ENCODE peak calls at places on chromosome 21, in nine cellular contexts. One of them, this sample, is unnamed.

GRCh38 chr21:44834951-44835646 is 17.2 kb upstream of the SUMO3 start:
- DNase-seq in fibroblast of the conjunctiva: no peak
- DNase-seq in T-cell: no peak
- DNase-seq in Right ventricle myocardium superior: no peak
- DNase-seq in stimulated activated naive B cell treated with anti-CD40 and anti-IgM and Interleukin-4, amounts not matched to agents 10 μg/mL and 1 μg/mL and 100 μg/mL, for 72 hours: no peak
- DNase-seq in stimulated activated CD8-positive, alpha-beta memory T cell treated with anti-CD3 and anti-CD28 coated beads, Interleukin-15, amount 100 ng/mL, for 4 hours: no peak
- DNase-seq in effector CD4-positive, alpha-beta T cell: no peak
- DNase-seq in lung: no peak
- DNase-seq in bronchial epithelial cell: no peak
- DNase-seq in this sample: no peak

GRCh38 chr21:27423906-27424595 is 457.2 kb upstream of the ADAMTS5 start:
- DNase-seq in fibroblast of the conjunctiva: no peak
- DNase-seq in T-cell: no peak
- DNase-seq in Right ventricle myocardium superior: no peak
- DNase-seq in stimulated activated naive B cell treated with anti-CD40 and anti-IgM and Interleukin-4, amounts not matched to agents 10 μg/mL and 1 μg/mL and 100 μg/mL, for 72 hours: no peak
- DNase-seq in stimulated activated CD8-positive, alpha-beta memory T cell treated with anti-CD3 and anti-CD28 coated beads, Interleukin-15, amount 100 ng/mL, for 4 hours: no peak
- DNase-seq in effector CD4-positive, alpha-beta T cell: no peak
- DNase-seq in lung: no peak
- DNase-seq in bronchial epithelial cell: peak
- DNase-seq in this sample: peak

GRCh38 chr21:46054447-46054846 is 43.5 kb upstream of the COL6A2 start:
- DNase-seq in fibroblast of the conjunctiva: peak
- DNase-seq in T-cell: no peak
- DNase-seq in Right ventricle myocardium superior: no peak
- DNase-seq in stimulated activated naive B cell treated with anti-CD40 and anti-IgM and Interleukin-4, amounts not matched to agents 10 μg/mL and 1 μg/mL and 100 μg/mL, for 72 hours: no peak
- DNase-seq in stimulated activated CD8-positive, alpha-beta memory T cell treated with anti-CD3 and anti-CD28 coated beads, Interleukin-15, amount 100 ng/mL, for 4 hours: no peak
- DNase-seq in effector CD4-positive, alpha-beta T cell: no peak
- DNase-seq in lung: no peak
- DNase-seq in bronchial epithelial cell: no peak
- DNase-seq in this sample: no peak

GRCh38 chr21:38840456-38841129 is 34.9 kb downstream of the ETS2 start:
- DNase-seq in fibroblast of the conjunctiva: no peak
- DNase-seq in T-cell: no peak
- DNase-seq in Right ventricle myocardium superior: no peak
- DNase-seq in stimulated activated naive B cell treated with anti-CD40 and anti-IgM and Interleukin-4, amounts not matched to agents 10 μg/mL and 1 μg/mL and 100 μg/mL, for 72 hours: no peak
- DNase-seq in stimulated activated CD8-positive, alpha-beta memory T cell treated with anti-CD3 and anti-CD28 coated beads, Interleukin-15, amount 100 ng/mL, for 4 hours: no peak
- DNase-seq in effector CD4-positive, alpha-beta T cell: no peak
- DNase-seq in lung: no peak
- DNase-seq in bronchial epithelial cell: no peak
- DNase-seq in this sample: no peak

GRCh38 chr21:18218331-18218730 is 26.3 kb upstream of the CHODL start:
- DNase-seq in fibroblast of the conjunctiva: no peak
- DNase-seq in T-cell: no peak
- DNase-seq in Right ventricle myocardium superior: no peak
- DNase-seq in stimulated activated naive B cell treated with anti-CD40 and anti-IgM and Interleukin-4, amounts not matched to agents 10 μg/mL and 1 μg/mL and 100 μg/mL, for 72 hours: no peak
- DNase-seq in stimulated activated CD8-positive, alpha-beta memory T cell treated with anti-CD3 and anti-CD28 coated beads, Interleukin-15, amount 100 ng/mL, for 4 hours: no peak
- DNase-seq in effector CD4-positive, alpha-beta T cell: no peak
- DNase-seq in lung: no peak
- DNase-seq in bronchial epithelial cell: no peak
- DNase-seq in this sample: no peak

GRCh38 chr21:42609806-42610205 is 43.6 kb upstream of the PDE9A start:
- DNase-seq in fibroblast of the conjunctiva: no peak
- DNase-seq in T-cell: no peak
- DNase-seq in Right ventricle myocardium superior: no peak
- DNase-seq in stimulated activated naive B cell treated with anti-CD40 and anti-IgM and Interleukin-4, amounts not matched to agents 10 μg/mL and 1 μg/mL and 100 μg/mL, for 72 hours: peak
- DNase-seq in stimulated activated CD8-positive, alpha-beta memory T cell treated with anti-CD3 and anti-CD28 coated beads, Interleukin-15, amount 100 ng/mL, for 4 hours: no peak
- DNase-seq in effector CD4-positive, alpha-beta T cell: no peak
- DNase-seq in lung: no peak
- DNase-seq in bronchial epithelial cell: no peak
- DNase-seq in this sample: no peak

GRCh38 chr21:41627428-41627827 is 119.5 kb upstream of the TMPRSS2 start:
- DNase-seq in fibroblast of the conjunctiva: no peak
- DNase-seq in T-cell: no peak
- DNase-seq in Right ventricle myocardium superior: no peak
- DNase-seq in stimulated activated naive B cell treated with anti-CD40 and anti-IgM and Interleukin-4, amounts not matched to agents 10 μg/mL and 1 μg/mL and 100 μg/mL, for 72 hours: no peak
- DNase-seq in stimulated activated CD8-positive, alpha-beta memory T cell treated with anti-CD3 and anti-CD28 coated beads, Interleukin-15, amount 100 ng/mL, for 4 hours: no peak
- DNase-seq in effector CD4-positive, alpha-beta T cell: no peak
- DNase-seq in lung: no peak
- DNase-seq in bronchial epithelial cell: peak
- DNase-seq in this sample: peak

GRCh38 chr21:34202553-34203332 is 129.4 kb downstream of the MRPS6 start:
- DNase-seq in fibroblast of the conjunctiva: no peak
- DNase-seq in T-cell: no peak
- DNase-seq in Right ventricle myocardium superior: peak
- DNase-seq in stimulated activated naive B cell treated with anti-CD40 and anti-IgM and Interleukin-4, amounts not matched to agents 10 μg/mL and 1 μg/mL and 100 μg/mL, for 72 hours: no peak
- DNase-seq in stimulated activated CD8-positive, alpha-beta memory T cell treated with anti-CD3 and anti-CD28 coated beads, Interleukin-15, amount 100 ng/mL, for 4 hours: no peak
- DNase-seq in effector CD4-positive, alpha-beta T cell: no peak
- DNase-seq in lung: no peak
- DNase-seq in bronchial epithelial cell: no peak
- DNase-seq in this sample: no peak

GRCh38 chr21:36883532-36884486 is 82.7 kb downstream of the HLCS start:
- DNase-seq in fibroblast of the conjunctiva: no peak
- DNase-seq in T-cell: no peak
- DNase-seq in Right ventricle myocardium superior: no peak
- DNase-seq in stimulated activated naive B cell treated with anti-CD40 and anti-IgM and Interleukin-4, amounts not matched to agents 10 μg/mL and 1 μg/mL and 100 μg/mL, for 72 hours: no peak
- DNase-seq in stimulated activated CD8-positive, alpha-beta memory T cell treated with anti-CD3 and anti-CD28 coated beads, Interleukin-15, amount 100 ng/mL, for 4 hours: no peak
- DNase-seq in effector CD4-positive, alpha-beta T cell: no peak
- DNase-seq in lung: no peak
- DNase-seq in bronchial epithelial cell: no peak
- DNase-seq in this sample: no peak

GRCh38 chr21:36699026-36699545 is at the start of gene SIM2:
- DNase-seq in fibroblast of the conjunctiva: no peak
- DNase-seq in T-cell: no peak
- DNase-seq in Right ventricle myocardium superior: no peak
- DNase-seq in stimulated activated naive B cell treated with anti-CD40 and anti-IgM and Interleukin-4, amounts not matched to agents 10 μg/mL and 1 μg/mL and 100 μg/mL, for 72 hours: no peak
- DNase-seq in stimulated activated CD8-positive, alpha-beta memory T cell treated with anti-CD3 and anti-CD28 coated beads, Interleukin-15, amount 100 ng/mL, for 4 hours: no peak
- DNase-seq in effector CD4-positive, alpha-beta T cell: no peak
- DNase-seq in lung: no peak
- DNase-seq in bronchial epithelial cell: peak
- DNase-seq in this sample: no peak

GRCh38 chr21:35222021-35222420 is 172.9 kb upstream of the RUNX1 start:
- DNase-seq in fibroblast of the conjunctiva: no peak
- DNase-seq in T-cell: no peak
- DNase-seq in Right ventricle myocardium superior: no peak
- DNase-seq in stimulated activated naive B cell treated with anti-CD40 and anti-IgM and Interleukin-4, amounts not matched to agents 10 μg/mL and 1 μg/mL and 100 μg/mL, for 72 hours: no peak
- DNase-seq in stimulated activated CD8-positive, alpha-beta memory T cell treated with anti-CD3 and anti-CD28 coated beads, Interleukin-15, amount 100 ng/mL, for 4 hours: no peak
- DNase-seq in effector CD4-positive, alpha-beta T cell: no peak
- DNase-seq in lung: no peak
- DNase-seq in bronchial epithelial cell: no peak
- DNase-seq in this sample: no peak

GRCh38 chr21:42509239-42509638 is 4.4 kb upstream of the SLC37A1 start:
- DNase-seq in fibroblast of the conjunctiva: no peak
- DNase-seq in T-cell: no peak
- DNase-seq in Right ventricle myocardium superior: no peak
- DNase-seq in stimulated activated naive B cell treated with anti-CD40 and anti-IgM and Interleukin-4, amounts not matched to agents 10 μg/mL and 1 μg/mL and 100 μg/mL, for 72 hours: no peak
- DNase-seq in stimulated activated CD8-positive, alpha-beta memory T cell treated with anti-CD3 and anti-CD28 coated beads, Interleukin-15, amount 100 ng/mL, for 4 hours: no peak
- DNase-seq in effector CD4-positive, alpha-beta T cell: no peak
- DNase-seq in lung: no peak
- DNase-seq in bronchial epithelial cell: peak
- DNase-seq in this sample: no peak

GRCh38 chr21:46212721-46213484 is 15.7 kb downstream of the LSS start:
- DNase-seq in fibroblast of the conjunctiva: no peak
- DNase-seq in T-cell: no peak
- DNase-seq in Right ventricle myocardium superior: no peak
- DNase-seq in stimulated activated naive B cell treated with anti-CD40 and anti-IgM and Interleukin-4, amounts not matched to agents 10 μg/mL and 1 μg/mL and 100 μg/mL, for 72 hours: no peak
- DNase-seq in stimulated activated CD8-positive, alpha-beta memory T cell treated with anti-CD3 and anti-CD28 coated beads, Interleukin-15, amount 100 ng/mL, for 4 hours: no peak
- DNase-seq in effector CD4-positive, alpha-beta T cell: no peak
- DNase-seq in lung: no peak
- DNase-seq in bronchial epithelial cell: no peak
- DNase-seq in this sample: no peak

GRCh38 chr21:44927587-44928461 is 7.1 kb upstream of the ITGB2 start:
- DNase-seq in fibroblast of the conjunctiva: no peak
- DNase-seq in T-cell: peak
- DNase-seq in Right ventricle myocardium superior: peak
- DNase-seq in stimulated activated naive B cell treated with anti-CD40 and anti-IgM and Interleukin-4, amounts not matched to agents 10 μg/mL and 1 μg/mL and 100 μg/mL, for 72 hours: peak
- DNase-seq in stimulated activated CD8-positive, alpha-beta memory T cell treated with anti-CD3 and anti-CD28 coated beads, Interleukin-15, amount 100 ng/mL, for 4 hours: peak
- DNase-seq in effector CD4-positive, alpha-beta T cell: peak
- DNase-seq in lung: peak
- DNase-seq in bronchial epithelial cell: peak
- DNase-seq in this sample: peak

GRCh38 chr21:39022901-39023693 is 160.2 kb downstream of the PSMG1 start:
- DNase-seq in fibroblast of the conjunctiva: peak
- DNase-seq in T-cell: no peak
- DNase-seq in Right ventricle myocardium superior: peak
- DNase-seq in stimulated activated naive B cell treated with anti-CD40 and anti-IgM and Interleukin-4, amounts not matched to agents 10 μg/mL and 1 μg/mL and 100 μg/mL, for 72 hours: no peak
- DNase-seq in stimulated activated CD8-positive, alpha-beta memory T cell treated with anti-CD3 and anti-CD28 coated beads, Interleukin-15, amount 100 ng/mL, for 4 hours: no peak
- DNase-seq in effector CD4-positive, alpha-beta T cell: no peak
- DNase-seq in lung: peak
- DNase-seq in bronchial epithelial cell: no peak
- DNase-seq in this sample: no peak

GRCh38 chr21:27581168-27581567 is 614.3 kb upstream of the ADAMTS5 start:
- DNase-seq in fibroblast of the conjunctiva: no peak
- DNase-seq in T-cell: no peak
- DNase-seq in Right ventricle myocardium superior: no peak
- DNase-seq in stimulated activated naive B cell treated with anti-CD40 and anti-IgM and Interleukin-4, amounts not matched to agents 10 μg/mL and 1 μg/mL and 100 μg/mL, for 72 hours: no peak
- DNase-seq in stimulated activated CD8-positive, alpha-beta memory T cell treated with anti-CD3 and anti-CD28 coated beads, Interleukin-15, amount 100 ng/mL, for 4 hours: no peak
- DNase-seq in effector CD4-positive, alpha-beta T cell: no peak
- DNase-seq in lung: no peak
- DNase-seq in bronchial epithelial cell: peak
- DNase-seq in this sample: no peak

GRCh38 chr21:34112316-34113033 is 39.1 kb downstream of the MRPS6 start:
- DNase-seq in fibroblast of the conjunctiva: no peak
- DNase-seq in T-cell: no peak
- DNase-seq in Right ventricle myocardium superior: no peak
- DNase-seq in stimulated activated naive B cell treated with anti-CD40 and anti-IgM and Interleukin-4, amounts not matched to agents 10 μg/mL and 1 μg/mL and 100 μg/mL, for 72 hours: no peak
- DNase-seq in stimulated activated CD8-positive, alpha-beta memory T cell treated with anti-CD3 and anti-CD28 coated beads, Interleukin-15, amount 100 ng/mL, for 4 hours: no peak
- DNase-seq in effector CD4-positive, alpha-beta T cell: no peak
- DNase-seq in lung: no peak
- DNase-seq in bronchial epithelial cell: no peak
- DNase-seq in this sample: no peak

GRCh38 chr21:33115586-33116541 is 45.9 kb downstream of the OLIG1 start:
- DNase-seq in fibroblast of the conjunctiva: no peak
- DNase-seq in T-cell: no peak
- DNase-seq in Right ventricle myocardium superior: no peak
- DNase-seq in stimulated activated naive B cell treated with anti-CD40 and anti-IgM and Interleukin-4, amounts not matched to agents 10 μg/mL and 1 μg/mL and 100 μg/mL, for 72 hours: no peak
- DNase-seq in stimulated activated CD8-positive, alpha-beta memory T cell treated with anti-CD3 and anti-CD28 coated beads, Interleukin-15, amount 100 ng/mL, for 4 hours: no peak
- DNase-seq in effector CD4-positive, alpha-beta T cell: no peak
- DNase-seq in lung: no peak
- DNase-seq in bronchial epithelial cell: no peak
- DNase-seq in this sample: no peak

GRCh38 chr21:36183144-36183795 is 26.6 kb downstream of the DOP1B start:
- DNase-seq in fibroblast of the conjunctiva: no peak
- DNase-seq in T-cell: no peak
- DNase-seq in Right ventricle myocardium superior: no peak
- DNase-seq in stimulated activated naive B cell treated with anti-CD40 and anti-IgM and Interleukin-4, amounts not matched to agents 10 μg/mL and 1 μg/mL and 100 μg/mL, for 72 hours: no peak
- DNase-seq in stimulated activated CD8-positive, alpha-beta memory T cell treated with anti-CD3 and anti-CD28 coated beads, Interleukin-15, amount 100 ng/mL, for 4 hours: no peak
- DNase-seq in effector CD4-positive, alpha-beta T cell: no peak
- DNase-seq in lung: no peak
- DNase-seq in bronchial epithelial cell: peak
- DNase-seq in this sample: no peak

GRCh38 chr21:46006547-46007497 is 25.3 kb downstream of the COL6A1 start:
- DNase-seq in fibroblast of the conjunctiva: no peak
- DNase-seq in T-cell: no peak
- DNase-seq in Right ventricle myocardium superior: no peak
- DNase-seq in stimulated activated naive B cell treated with anti-CD40 and anti-IgM and Interleukin-4, amounts not matched to agents 10 μg/mL and 1 μg/mL and 100 μg/mL, for 72 hours: no peak
- DNase-seq in stimulated activated CD8-positive, alpha-beta memory T cell treated with anti-CD3 and anti-CD28 coated beads, Interleukin-15, amount 100 ng/mL, for 4 hours: no peak
- DNase-seq in effector CD4-positive, alpha-beta T cell: no peak
- DNase-seq in lung: peak
- DNase-seq in bronchial epithelial cell: no peak
- DNase-seq in this sample: no peak

GRCh38 chr21:17386498-17386897 is 126.3 kb upstream of the CXADR start:
- DNase-seq in fibroblast of the conjunctiva: no peak
- DNase-seq in T-cell: no peak
- DNase-seq in Right ventricle myocardium superior: no peak
- DNase-seq in stimulated activated naive B cell treated with anti-CD40 and anti-IgM and Interleukin-4, amounts not matched to agents 10 μg/mL and 1 μg/mL and 100 μg/mL, for 72 hours: no peak
- DNase-seq in stimulated activated CD8-positive, alpha-beta memory T cell treated with anti-CD3 and anti-CD28 coated beads, Interleukin-15, amount 100 ng/mL, for 4 hours: no peak
- DNase-seq in effector CD4-positive, alpha-beta T cell: no peak
- DNase-seq in lung: no peak
- DNase-seq in bronchial epithelial cell: no peak
- DNase-seq in this sample: no peak

GRCh38 chr21:40837456-40837855 is 9.5 kb downstream of the DSCAM start:
- DNase-seq in fibroblast of the conjunctiva: no peak
- DNase-seq in T-cell: no peak
- DNase-seq in Right ventricle myocardium superior: no peak
- DNase-seq in stimulated activated naive B cell treated with anti-CD40 and anti-IgM and Interleukin-4, amounts not matched to agents 10 μg/mL and 1 μg/mL and 100 μg/mL, for 72 hours: no peak
- DNase-seq in stimulated activated CD8-positive, alpha-beta memory T cell treated with anti-CD3 and anti-CD28 coated beads, Interleukin-15, amount 100 ng/mL, for 4 hours: no peak
- DNase-seq in effector CD4-positive, alpha-beta T cell: no peak
- DNase-seq in lung: no peak
- DNase-seq in bronchial epithelial cell: peak
- DNase-seq in this sample: no peak

GRCh38 chr21:18744840-18745239 is 341.3 kb upstream of the TMPRSS15 start:
- DNase-seq in fibroblast of the conjunctiva: no peak
- DNase-seq in T-cell: no peak
- DNase-seq in Right ventricle myocardium superior: no peak
- DNase-seq in stimulated activated naive B cell treated with anti-CD40 and anti-IgM and Interleukin-4, amounts not matched to agents 10 μg/mL and 1 μg/mL and 100 μg/mL, for 72 hours: no peak
- DNase-seq in stimulated activated CD8-positive, alpha-beta memory T cell treated with anti-CD3 and anti-CD28 coated beads, Interleukin-15, amount 100 ng/mL, for 4 hours: no peak
- DNase-seq in effector CD4-positive, alpha-beta T cell: no peak
- DNase-seq in lung: no peak
- DNase-seq in bronchial epithelial cell: no peak
- DNase-seq in this sample: no peak

GRCh38 chr21:31136891-31137290 is 98.6 kb upstream of the KRTAP19-8 start:
- DNase-seq in fibroblast of the conjunctiva: peak
- DNase-seq in T-cell: no peak
- DNase-seq in Right ventricle myocardium superior: no peak
- DNase-seq in stimulated activated naive B cell treated with anti-CD40 and anti-IgM and Interleukin-4, amounts not matched to agents 10 μg/mL and 1 μg/mL and 100 μg/mL, for 72 hours: peak
- DNase-seq in stimulated activated CD8-positive, alpha-beta memory T cell treated with anti-CD3 and anti-CD28 coated beads, Interleukin-15, amount 100 ng/mL, for 4 hours: no peak
- DNase-seq in effector CD4-positive, alpha-beta T cell: no peak
- DNase-seq in lung: no peak
- DNase-seq in bronchial epithelial cell: no peak
- DNase-seq in this sample: peak

This sample was measured in skeletal muscle cell.